ENCODE peak calls at places on chromosome 7, in nine cellular contexts. T, Y, W, A, U, P, R, K and L are unnamed samples.

GRCh38 chr7:66076459-66077329 is 1.1 kb downstream of the ASL start:
- DNase-seq in Y (no peak), A (peak), U (no peak), W (no peak), P (no peak), K (no peak), R (no peak), T (no peak), L (peak)

GRCh38 chr7:32163141-32163806 is 93.1 kb upstream of the PDE1C start:
- DNase-seq in T (no peak), K (peak), A (no peak), P (peak), Y (peak), R (peak), W (no peak), U (no peak), L (peak)

GRCh38 chr7:114972567-114972966 is 50.7 kb downstream of the MDFIC start:
- DNase-seq in W (no peak), R (no peak), Y (no peak), U (no peak), K (no peak), T (no peak), A (no peak), P (no peak), L (no peak)

GRCh38 chr7:157831901-157832810 is 495.4 kb downstream of the DNAJB6 start:
- DNase-seq in P (no peak), U (no peak), W (no peak), K (no peak), R (no peak), Y (no peak), A (no peak), T (no peak), L (no peak)

GRCh38 chr7:84194484-84195260 is at the start of gene SEMA3A:
- DNase-seq in T (no peak), A (peak), W (peak), P (peak), Y (peak), U (no peak), K (peak), R (peak), L (peak)

GRCh38 chr7:64509583-64509982 is 53.3 kb downstream of the ZNF680 start:
- DNase-seq in P (no peak), R (no peak), Y (no peak), U (no peak), W (no peak), A (no peak), K (no peak), T (no peak), L (no peak)

GRCh38 chr7:132112111-132112510 is 464.2 kb downstream of the PLXNA4 start:
- DNase-seq in T (no peak), A (no peak), R (no peak), Y (no peak), W (no peak), U (no peak), P (no peak), K (no peak), L (no peak)

GRCh38 chr7:132117181-132117580 is 459.1 kb downstream of the PLXNA4 start:
- DNase-seq in U (no peak), Y (no peak), K (peak), W (no peak), A (no peak), P (peak), T (no peak), R (no peak), L (peak)

GRCh38 chr7:28685660-28686417 is 272.3 kb downstream of the TRIL start:
- DNase-seq in W (peak), R (peak), Y (peak), K (peak), T (no peak), U (peak), P (peak), A (peak), L (peak)

GRCh38 chr7:55498142-55498541 is 74.2 kb downstream of the VOPP1 start:
- DNase-seq in R (no peak), Y (no peak), T (peak), K (no peak), W (no peak), U (no peak), P (no peak), A (no peak), L (no peak)

GRCh38 chr7:155001756-155002410 is 1.0 kb downstream of the PAXIP1 start:
- DNase-seq in Y (peak), K (peak), W (no peak), R (no peak), U (no peak), P (peak), A (no peak), T (no peak), L (peak)

GRCh38 chr7:135672560-135673359 is 10.4 kb downstream of the STMP1 start:
- DNase-seq in Y (peak), K (peak), T (no peak), W (peak), U (no peak), A (peak), R (no peak), P (peak), L (peak)

GRCh38 chr7:35691827-35692307 is 3.1 kb downstream of the HERPUD2 start:
- DNase-seq in A (peak), W (no peak), P (peak), U (no peak), T (peak), K (no peak), R (no peak), Y (no peak), L (no peak)

GRCh38 chr7:38398725-38399321 is 125.4 kb upstream of the TARP start:
- DNase-seq in R (no peak), T (peak), U (no peak), W (peak), A (peak), Y (peak), K (peak), P (peak), L (peak)

DNA sequence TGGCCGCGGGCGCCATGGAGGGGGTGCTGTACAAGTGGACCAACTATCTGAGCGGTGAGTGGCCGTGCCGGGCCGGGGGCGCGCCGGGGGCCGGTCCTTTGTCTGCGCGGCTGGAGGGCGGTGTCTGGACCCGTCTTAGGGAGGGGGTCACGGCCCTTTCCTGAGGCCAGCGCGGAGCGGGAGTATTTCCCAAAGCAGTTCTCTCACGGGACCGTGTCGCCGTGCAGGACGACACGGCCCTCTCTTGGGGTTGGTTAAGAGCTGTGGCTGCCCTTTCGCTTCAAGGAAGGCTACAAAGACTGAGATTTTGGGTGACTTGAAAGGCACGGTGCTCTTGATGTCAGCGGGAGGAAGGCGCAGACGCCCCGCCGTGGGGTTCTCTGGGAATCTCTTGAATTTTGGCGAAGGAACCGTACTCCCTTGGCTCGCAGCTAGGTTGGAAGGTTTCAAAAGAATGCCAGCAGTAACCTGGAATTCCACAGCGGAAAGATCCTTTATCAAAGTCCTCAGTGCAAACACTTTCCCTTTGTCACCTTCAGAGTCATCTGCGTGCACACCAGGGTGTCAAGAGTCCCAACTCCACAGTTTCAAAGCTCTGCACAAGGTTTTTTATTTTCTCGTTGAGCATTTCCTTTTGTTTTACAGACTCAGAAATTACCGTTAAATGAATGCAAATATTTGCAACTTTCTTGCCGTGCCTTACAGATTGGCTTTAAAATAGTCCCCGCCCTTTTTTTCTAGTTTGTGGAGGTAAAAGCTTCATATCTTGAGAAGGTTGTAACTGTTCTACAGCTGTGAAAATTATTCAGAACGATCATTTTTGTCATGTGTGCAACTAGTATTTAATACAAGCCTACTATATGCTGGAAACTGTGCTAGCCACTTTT is 780 bp downstream of the PLEKHA8 start:
- DNase-seq in A (peak), Y (peak), K (peak), U (no peak), R (no peak), T (peak), W (no peak), P (peak), L (peak)
- TF ChIP-seq CTCF in A (no peak), Y (no peak), K (peak), U (no peak), R (no peak), T (no peak), W (no peak), P (no peak), L (no peak)

GRCh38 chr7:120992272-120993010 is 3.9 kb downstream of the CPED1 start:
- DNase-seq in R (no peak), P (no peak), A (no peak), U (no peak), W (no peak), T (no peak), Y (no peak), K (no peak), L (no peak)
- H3K4me3 ChIP-seq in R (no peak), P (peak), A (no peak), U (no peak), W (peak), T (no peak), Y (no peak), K (peak), L (peak)

GRCh38 chr7:123372368-123372767 is 162.0 kb downstream of the IQUB start:
- DNase-seq in Y (no peak), W (no peak), R (no peak), K (peak), P (no peak), A (no peak), U (no peak), T (no peak), L (no peak)

GRCh38 chr7:123366991-123367390 is 167.2 kb upstream of the SLC13A1 start:
- DNase-seq in Y (peak), U (no peak), K (no peak), A (no peak), R (no peak), P (no peak), W (no peak), T (no peak), L (no peak)

GRCh38 chr7:123367508-123368122 is 166.8 kb downstream of the IQUB start:
- DNase-seq in W (no peak), A (peak), Y (peak), R (no peak), U (no peak), T (no peak), K (peak), P (peak), L (no peak)
- TF ChIP-seq CTCF in W (peak), A (peak), Y (peak), R (peak), U (peak), T (no peak), K (peak), P (peak), L (peak)

GRCh38 chr7:93921190-93921585 is 347 bp upstream of the GNG11 start:
- DNase-seq in W (no peak), T (no peak), A (no peak), P (no peak), K (no peak), R (no peak), Y (no peak), U (no peak), L (no peak)
- H3K4me3 ChIP-seq in W (peak), T (no peak), A (no peak), P (peak), K (peak), R (peak), Y (peak), U (no peak), L (peak)

DNA sequence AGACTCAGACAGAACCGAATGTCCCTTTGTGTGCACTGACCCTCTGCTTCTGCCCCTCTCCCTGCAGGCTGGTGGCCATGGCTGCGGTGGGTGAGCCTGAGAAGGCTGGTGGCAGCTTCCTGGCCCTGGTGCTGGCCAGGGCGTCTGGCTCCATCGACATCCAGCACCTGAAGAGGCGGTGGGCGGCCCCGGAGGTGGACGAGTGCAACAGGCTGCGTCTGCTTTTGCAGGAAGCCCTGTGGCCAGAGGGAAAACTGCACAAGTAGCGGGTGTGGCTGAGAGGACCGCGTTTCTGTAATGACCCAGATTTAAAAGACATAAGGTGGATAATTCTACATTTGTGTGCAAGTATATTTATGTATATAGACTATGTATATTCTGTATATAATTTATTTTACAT is 89.2 kb downstream of the DYNC2I1 start:
- DNase-seq in K (no peak), Y (no peak), U (no peak), W (no peak), A (no peak), R (no peak), T (no peak), P (no peak), L (no peak)
- TF ChIP-seq CTCF in K (no peak), Y (no peak), U (no peak), W (no peak), A (no peak), R (no peak), T (no peak), P (no peak), L (no peak)

DNA sequence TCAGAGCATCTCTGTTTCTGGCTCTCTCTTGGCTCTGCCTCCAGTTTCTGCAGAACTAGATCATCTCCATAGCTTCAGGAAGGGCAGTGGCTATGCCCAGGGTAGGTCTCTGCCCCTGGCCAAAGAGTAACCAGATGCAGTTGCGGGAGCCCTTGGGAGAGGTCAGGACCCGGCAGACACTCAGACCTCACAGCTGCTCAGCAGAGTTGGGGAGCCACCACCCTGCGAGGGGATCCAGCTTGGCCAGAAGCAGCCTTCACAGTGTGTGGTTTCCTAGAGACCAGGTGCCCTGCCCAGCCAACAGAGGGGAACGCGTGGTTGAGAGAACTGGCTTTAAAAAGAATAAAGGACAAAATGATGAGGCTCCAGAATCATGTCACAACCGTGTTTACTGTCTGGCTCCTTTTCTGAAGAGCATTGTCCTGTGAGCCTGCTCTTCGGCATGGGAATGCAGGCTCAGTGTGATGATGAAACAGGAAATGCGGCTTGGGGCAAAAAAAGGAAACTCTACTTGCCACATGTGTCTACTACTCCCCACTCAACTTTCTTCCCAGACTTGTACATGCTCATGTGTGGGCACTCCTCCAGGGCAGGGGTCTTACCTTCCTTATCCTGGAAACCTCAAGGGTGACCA is 243.2 kb downstream of the INHBA start:
- DNase-seq in Y (no peak), T (no peak), K (peak), A (peak), U (no peak), R (no peak), P (no peak), W (no peak), L (no peak)
- H3K4me3 ChIP-seq in Y (no peak), T (no peak), K (no peak), A (no peak), U (no peak), R (no peak), P (no peak), W (no peak), L (no peak)

GRCh38 chr7:103637080-103637479 is 191.1 kb upstream of the SLC26A5 start:
- DNase-seq in U (no peak), K (peak), R (peak), Y (peak), P (peak), W (peak), A (no peak), T (no peak), L (peak)

GRCh38 chr7:103640031-103640779 is 194.2 kb upstream of the SLC26A5 start:
- DNase-seq in U (no peak), A (no peak), K (peak), W (peak), T (no peak), R (peak), Y (no peak), P (peak), L (peak)

GRCh38 chr7:103636153-103636552 is 190.1 kb upstream of the SLC26A5 start:
- DNase-seq in Y (peak), W (no peak), K (peak), R (no peak), U (no peak), T (no peak), P (peak), A (no peak), L (peak)

GRCh38 chr7:103632972-103633371 is 187.0 kb upstream of the SLC26A5 start:
- DNase-seq in A (no peak), T (no peak), Y (no peak), W (no peak), K (peak), R (no peak), P (peak), U (no peak), L (no peak)

GRCh38 chr7:103637726-103638125 is 191.7 kb upstream of the SLC26A5 start:
- DNase-seq in A (no peak), U (no peak), P (peak), Y (no peak), K (no peak), W (no peak), T (no peak), R (no peak), L (peak)
- TF ChIP-seq CTCF in A (no peak), U (no peak), P (no peak), Y (no peak), K (no peak), W (no peak), T (no peak), R (no peak), L (no peak)

GRCh38 chr7:27177795-27178320 is 3.7 kb upstream of the HOXA10 start:
- DNase-seq in P (no peak), A (no peak), U (no peak), W (no peak), T (no peak), Y (no peak), K (no peak), R (no peak), L (no peak)

GRCh38 chr7:27176343-27176731 is 2.2 kb upstream of the HOXA10 start:
- DNase-seq in Y (no peak), K (no peak), U (no peak), T (no peak), P (no peak), R (no peak), W (no peak), A (no peak), L (no peak)

GRCh38 chr7:27178366-27178765 is 4.2 kb upstream of the HOXA10 start:
- DNase-seq in R (no peak), A (no peak), K (no peak), W (no peak), T (no peak), Y (no peak), U (no peak), P (no peak), L (peak)

GRCh38 chr7:27175626-27176342 is 1.7 kb upstream of the HOXA10 start:
- DNase-seq in T (no peak), U (no peak), A (no peak), W (no peak), P (no peak), K (no peak), R (no peak), Y (no peak), L (peak)

GRCh38 chr7:27176962-27177794 is 3.1 kb upstream of the HOXA10 start:
- DNase-seq in Y (no peak), R (no peak), K (no peak), A (no peak), P (no peak), T (no peak), U (no peak), W (no peak), L (no peak)
- H3K4me3 ChIP-seq in Y (no peak), R (peak), K (no peak), A (no peak), P (peak), T (no peak), U (no peak), W (no peak), L (peak)

GRCh38 chr7:105594034-105594433 is 12.7 kb upstream of the EFCAB10 start:
- DNase-seq in P (peak), Y (peak), A (no peak), K (no peak), R (no peak), T (no peak), U (no peak), W (no peak), L (no peak)
- TF ChIP-seq CTCF in P (peak), Y (peak), A (no peak), K (no peak), R (no peak), T (no peak), U (no peak), W (peak), L (no peak)

GRCh38 chr7:2841907-2842306 is 2.2 kb downstream of the GNA12 start:
- DNase-seq in T (no peak), R (no peak), K (no peak), W (no peak), U (no peak), P (no peak), A (no peak), Y (no peak), L (no peak)
- H3K4me3 ChIP-seq in T (no peak), R (no peak), K (no peak), W (no peak), U (no peak), P (peak), A (no peak), Y (no peak), L (no peak)